ENCODE peak calls at places on chromosomes 2 and 18, in seven cellular contexts. R is psoas muscle, T is aorta, G is ascending aorta, B is right lobe of liver, E is fibroblast of lung, P is K562. M is an unnamed sample. For H3K4me1, the result is how much of the 10 kb centered on the place peaks cover.

GRCh38 chr2:176546550-176546949 is 277.3 kb downstream of the MTX2 start:
- DNase-seq in E (no peak), P (no peak), B (no peak), G (no peak), R (no peak), T (no peak), M (no peak)

GRCh38 chr2:45860136-45861106 is 208.9 kb downstream of the PRKCE start:
- DNase-seq in P (no peak), G (peak), T (no peak), R (peak), B (peak), E (peak), M (no peak)

GRCh38 chr2:195756218-195756941 is 99.4 kb downstream of the SLC39A10 start:
- DNase-seq in G (no peak), R (no peak), T (no peak), E (no peak), P (no peak), B (no peak), M (no peak)

GRCh38 chr2:240134956-240135520 is 1.1 kb downstream of the COPS9 start:
- DNase-seq in P (no peak), E (no peak), B (no peak), T (peak), G (peak), R (no peak), M (peak)

GRCh38 chr2:150981826-150982225 is 279.8 kb downstream of the RBM43 start:
- DNase-seq in P (no peak), G (no peak), R (no peak), T (no peak), E (peak), B (no peak), M (no peak)

GRCh38 chr2:168184896-168185513 is 62.4 kb downstream of the STK39 start:
- DNase-seq in R (no peak), B (no peak), E (no peak), G (no peak), T (no peak), P (no peak), M (no peak)

GRCh38 chr18:75158465-75159237 is 50.3 kb downstream of the PTGR3 start:
- DNase-seq in G (no peak), B (peak), R (no peak), T (no peak), E (no peak), P (no peak), M (no peak)

GRCh38 chr2:212330263-212330662 is 208.3 kb downstream of the ERBB4 start:
- DNase-seq in B (no peak), E (no peak), G (peak), P (no peak), R (no peak), T (no peak), M (no peak)

GRCh38 chr2:143906850-143907249 is 613.1 kb downstream of the ZEB2 start:
- DNase-seq in R (no peak), P (no peak), B (no peak), T (no peak), E (no peak), G (no peak), M (no peak)

DNA sequence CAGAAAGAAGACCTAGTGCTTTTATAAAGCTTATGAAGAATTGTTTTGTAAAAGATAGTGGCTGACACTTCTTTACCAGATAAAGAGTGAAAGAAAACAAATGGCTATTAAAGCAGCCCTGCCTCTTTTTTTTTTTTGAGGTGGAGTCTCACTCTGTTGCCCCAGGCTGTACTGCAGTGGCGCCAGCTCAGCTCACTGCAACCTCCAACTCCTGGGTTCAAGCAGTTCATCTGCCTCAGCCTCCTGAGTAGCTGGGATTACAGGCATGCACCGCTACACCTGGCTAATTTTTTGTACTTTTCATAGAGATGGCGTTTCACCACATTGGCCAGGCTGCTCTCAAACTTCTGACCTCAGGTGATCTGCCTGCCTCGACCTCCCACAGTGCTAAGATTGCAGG is 12.9 kb downstream of the ARPC2 start:
- DNase-seq in G (no peak), T (no peak), B (no peak), P (no peak), R (no peak), E (no peak), M (no peak)
- H3K27ac ChIP-seq in G (peak), T (peak), B (peak), P (peak), R (no peak), E (no peak), M (peak)

DNA sequence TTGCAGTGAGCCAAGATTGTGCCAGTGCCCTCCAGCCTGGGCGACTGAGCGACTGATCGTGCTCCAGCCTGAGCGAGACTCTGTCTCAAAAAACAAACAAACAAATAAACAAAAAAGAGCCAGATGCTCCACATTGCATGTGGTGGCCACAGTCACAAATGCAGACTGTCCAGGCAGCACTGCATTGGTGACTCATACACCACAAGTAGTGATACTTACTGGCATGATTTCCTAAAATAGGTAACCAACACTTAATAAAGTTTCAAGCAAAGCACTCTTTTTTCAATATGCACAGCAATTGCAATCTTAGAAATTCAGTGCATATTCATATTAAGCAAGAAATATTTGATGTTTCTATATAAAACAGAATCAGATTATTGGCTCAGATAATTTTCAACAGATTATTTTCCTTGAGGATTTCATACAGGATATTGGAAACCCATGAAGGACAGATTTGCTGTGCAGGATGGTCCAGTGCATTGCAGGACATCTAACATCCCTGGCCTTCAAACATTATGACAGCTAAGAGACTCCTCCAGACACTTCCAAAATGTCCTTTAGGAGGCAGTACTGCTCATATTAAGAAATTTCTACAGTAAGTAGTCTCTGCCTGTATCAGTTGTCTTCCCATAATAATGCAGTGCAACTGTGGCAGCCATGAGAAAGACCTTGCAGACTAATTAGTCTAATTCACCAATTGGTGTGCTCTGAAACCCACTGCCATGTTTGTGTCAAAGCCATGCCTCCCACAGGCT is 10.5 kb upstream of the SLC1A4 start:
- DNase-seq in B (no peak), R (no peak), G (no peak), P (peak), T (no peak), E (no peak), M (no peak)
- H3K4me1 ChIP-seq in B (under half), R (under half), G (under half), P (under half), T (under half), E (under half), M (under half)

DNA sequence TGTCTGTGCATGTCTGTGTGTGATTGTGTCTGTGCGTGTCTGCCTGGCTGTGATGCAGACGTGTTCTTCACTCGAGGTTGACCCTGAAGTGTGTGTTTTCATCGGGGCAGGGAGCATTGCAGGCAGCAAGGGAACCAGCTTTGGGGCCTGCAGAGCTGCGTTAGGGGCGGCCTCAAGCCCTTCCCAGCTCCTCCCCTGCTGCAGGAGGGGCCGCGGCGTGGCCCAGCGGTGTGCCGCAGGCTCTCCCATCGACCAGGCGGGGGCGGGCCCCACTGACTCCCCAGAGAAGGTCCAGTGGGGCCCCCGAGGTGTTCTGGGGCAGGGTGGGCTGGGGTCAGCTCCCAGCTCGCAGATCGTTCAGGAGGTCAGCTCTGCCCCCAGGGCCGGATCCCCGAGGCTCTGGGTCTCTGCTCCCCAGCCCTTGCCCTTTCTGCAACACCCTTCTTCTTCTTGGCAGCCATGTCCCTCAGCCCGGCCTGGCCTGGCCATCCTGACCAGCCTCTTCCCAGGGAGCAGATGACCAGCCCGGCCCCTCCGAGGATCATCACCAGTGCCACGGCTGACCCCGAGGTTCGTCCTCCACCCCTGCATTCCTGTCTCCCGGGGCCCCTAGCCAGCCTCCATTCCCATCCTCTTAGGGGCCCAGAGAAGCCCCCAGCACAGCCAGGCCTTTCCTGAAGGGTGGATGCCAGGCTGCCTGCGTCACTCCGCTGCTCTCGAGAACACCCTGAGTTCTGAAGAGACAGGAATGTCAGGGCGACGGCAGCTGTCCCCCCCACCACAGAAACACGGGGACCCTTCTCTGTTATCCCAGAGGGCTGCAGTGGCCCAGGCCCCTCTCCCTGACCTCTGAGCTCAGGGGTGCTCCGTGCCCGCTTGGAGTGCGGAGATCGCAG is 11.1 kb upstream of the KLHL30 start:
- DNase-seq in R (peak), E (peak), P (peak), B (no peak), G (no peak), T (peak), M (no peak)
- H3K4me3 ChIP-seq in R (no peak), E (peak), P (no peak), B (no peak), G (no peak), T (no peak), M (no peak)

GRCh38 chr18:13608791-13609552 is 117.4 kb downstream of the FAM210A start:
- DNase-seq in R (no peak), E (no peak), P (no peak), B (no peak), G (no peak), T (no peak), M (peak)
- H3K27ac ChIP-seq in R (no peak), E (no peak), P (no peak), B (no peak), G (no peak), T (no peak), M (no peak)

DNA sequence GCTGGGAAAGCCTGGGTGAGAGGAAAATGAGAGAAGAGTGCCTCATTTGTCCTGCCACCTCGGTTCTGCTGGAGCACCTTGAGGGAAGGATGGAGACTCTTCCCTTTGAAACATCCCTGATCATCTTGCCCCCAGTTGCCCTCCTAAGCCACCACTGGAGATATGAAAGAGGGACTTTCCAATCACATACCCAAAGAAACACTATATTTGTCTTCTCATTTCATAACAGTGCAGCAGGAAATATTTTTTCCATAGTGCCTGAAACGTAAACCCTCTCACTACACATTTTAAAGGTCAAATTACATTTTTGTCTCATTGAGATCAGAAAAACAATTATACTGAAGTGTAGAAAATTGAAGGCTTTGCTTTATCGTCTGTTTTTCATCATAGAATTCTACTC is 63.3 kb downstream of the KCTD18 start:
- DNase-seq in E (no peak), B (no peak), R (no peak), P (no peak), G (no peak), T (no peak), M (no peak)
- H3K4me1 ChIP-seq in E (under half), B (under half), R (under half), P (under half), G (under half), T (under half), M (under half)

M was measured in upper lobe of right lung.